ENCODE peak calls at places on chromosomes 11 and 22, in nine cellular contexts. Q, X, H, A, Y, N, G, L and Z are unnamed samples.

GRCh38 chr11:11735586-11735985 is 106.2 kb upstream of the USP47 start:
- DNase-seq in L (no peak), Q (no peak), H (no peak), G (no peak), A (no peak), X (no peak), N (no peak), Y (no peak), Z (no peak)

GRCh38 chr11:76152741-76153608 is 53.3 kb downstream of the WNT11 start:
- DNase-seq in N (no peak), L (no peak), Q (peak), G (no peak), X (no peak), H (peak), Y (no peak), A (no peak), Z (peak)

GRCh38 chr22:17823964-17824363 is 49.7 kb upstream of the BID start:
- DNase-seq in H (no peak), L (no peak), G (no peak), A (no peak), N (no peak), Y (no peak), X (no peak), Q (no peak), Z (no peak)

GRCh38 chr11:123033895-123034294 is 28.0 kb downstream of the HSPA8 start:
- DNase-seq in Q (no peak), X (peak), H (peak), L (no peak), N (no peak), A (no peak), G (no peak), Y (peak), Z (no peak)

GRCh38 chr11:115439385-115439784 is 64.8 kb downstream of the CADM1 start:
- DNase-seq in Q (peak), H (no peak), N (no peak), Y (no peak), A (no peak), L (no peak), G (no peak), X (peak), Z (no peak)

GRCh38 chr22:44366372-44367310 is 53.9 kb upstream of the SHISAL1 start:
- DNase-seq in N (no peak), Q (no peak), Y (no peak), H (no peak), X (no peak), A (no peak), G (peak), L (no peak), Z (no peak)

GRCh38 chr11:78802058-78802633 is 227.5 kb upstream of the NARS2 start:
- DNase-seq in X (no peak), L (no peak), N (no peak), A (no peak), Q (no peak), G (no peak), Y (no peak), H (no peak), Z (no peak)

GRCh38 chr11:67611165-67611564 is 4.4 kb downstream of the NDUFV1 start:
- DNase-seq in L (no peak), H (no peak), A (no peak), G (no peak), Y (no peak), N (no peak), X (no peak), Q (no peak), Z (no peak)

GRCh38 chr11:46916669-46917108 is 1.7 kb downstream of the LRP4 start:
- DNase-seq in N (peak), Q (no peak), L (no peak), X (peak), H (no peak), G (peak), Y (peak), A (no peak), Z (no peak)

GRCh38 chr11:1732421-1733008 is 17.9 kb downstream of the IFITM10 start:
- DNase-seq in G (no peak), Y (no peak), L (no peak), N (no peak), H (no peak), X (no peak), A (no peak), Q (no peak), Z (no peak)

GRCh38 chr11:80315263-80315662 is 874.4 kb upstream of the TENM4 start:
- DNase-seq in G (no peak), H (no peak), A (no peak), Q (no peak), X (no peak), Y (no peak), L (no peak), N (no peak), Z (no peak)

GRCh38 chr11:117378966-117379865 is 51.6 kb downstream of the CEP164 start:
- DNase-seq in A (no peak), N (no peak), G (peak), H (no peak), Q (no peak), X (no peak), L (no peak), Y (no peak), Z (no peak)

GRCh38 chr11:69227271-69227670 is 66.7 kb upstream of the MYEOV start:
- DNase-seq in A (no peak), Q (no peak), Y (no peak), X (no peak), L (no peak), G (no peak), N (no peak), H (no peak), Z (no peak)

GRCh38 chr11:10385696-10386095 is 69.4 kb upstream of the AMPD3 start:
- DNase-seq in Q (no peak), N (no peak), X (peak), G (peak), Y (no peak), A (no peak), H (no peak), L (no peak), Z (no peak)

GRCh38 chr11:65551572-65552398 is 6.4 kb downstream of the LTBP3 start:
- DNase-seq in Y (peak), H (peak), A (peak), X (peak), L (no peak), N (no peak), G (peak), Q (peak), Z (peak)

GRCh38 chr22:46626911-46627805 is 7.0 kb downstream of the GRAMD4 start:
- DNase-seq in L (no peak), X (no peak), A (no peak), N (no peak), Y (no peak), H (no peak), Q (no peak), G (no peak), Z (no peak)

GRCh38 chr11:2893021-2893528 is 7.5 kb upstream of the CDKN1C start:
- DNase-seq in G (no peak), X (no peak), Q (no peak), Y (no peak), L (no peak), N (no peak), A (no peak), H (peak), Z (no peak)

GRCh38 chr11:11500744-11501487 is 120.9 kb downstream of the GALNT18 start:
- DNase-seq in G (no peak), N (no peak), L (no peak), Y (no peak), H (peak), A (no peak), X (no peak), Q (no peak), Z (no peak)

GRCh38 chr11:94766656-94767291 is 1.4 kb upstream of the AMOTL1 start:
- DNase-seq in X (peak), N (no peak), L (no peak), Y (no peak), Q (no peak), H (no peak), A (no peak), G (no peak), Z (no peak)

GRCh38 chr11:124662111-124662510 is 11.4 kb downstream of the SIAE start:
- DNase-seq in L (no peak), H (no peak), G (no peak), Y (no peak), Q (no peak), N (no peak), X (no peak), A (no peak), Z (no peak)

GRCh38 chr22:32531955-32532818 is 57.6 kb downstream of the FBXO7 start:
- DNase-seq in H (no peak), Y (peak), N (no peak), L (no peak), Q (no peak), G (peak), A (no peak), X (peak), Z (no peak)

GRCh38 chr22:31148516-31148915 is 8.2 kb upstream of the PLA2G3 start:
- DNase-seq in Y (no peak), A (no peak), G (no peak), N (no peak), H (no peak), L (no peak), X (peak), Q (no peak), Z (no peak)